ENCODE peak calls at places on chromosomes 5 and 9, in ten cellular contexts. One of them, this sample, is unnamed.

GRCh38 chr9:11107196-11107595 is 494.4 kb upstream of the PTPRD start:
- DNase-seq in uterus: no peak
- DNase-seq in fibroblast of pulmonary artery: no peak
- DNase-seq in hepatocyte: no peak
- DNase-seq in choroid plexus epithelial cell: no peak
- DNase-seq in heart right ventricle: no peak
- DNase-seq in IMR-90: no peak
- DNase-seq in HL-60: no peak
- DNase-seq in fibroblast of the aortic adventitia: no peak
- DNase-seq in kidney: no peak
- DNase-seq in this sample: no peak

GRCh38 chr9:83355024-83355444 is 183.2 kb downstream of the FRMD3 start:
- DNase-seq in uterus: no peak
- DNase-seq in fibroblast of pulmonary artery: peak; percentile 81
- DNase-seq in hepatocyte: peak; percentile 17
- DNase-seq in choroid plexus epithelial cell: peak; percentile 67
- DNase-seq in heart right ventricle: no peak
- DNase-seq in IMR-90: peak; percentile 6
- DNase-seq in HL-60: no peak
- DNase-seq in fibroblast of the aortic adventitia: peak; percentile 68
- DNase-seq in kidney: no peak
- DNase-seq in this sample: peak; percentile 88

GRCh38 chr9:134283692-134284265 is 42.5 kb upstream of the RXRA start:
- DNase-seq in uterus: no peak
- DNase-seq in fibroblast of pulmonary artery: no peak
- DNase-seq in hepatocyte: no peak
- DNase-seq in choroid plexus epithelial cell: no peak
- DNase-seq in heart right ventricle: no peak
- DNase-seq in IMR-90: no peak
- DNase-seq in HL-60: no peak
- DNase-seq in fibroblast of the aortic adventitia: no peak
- DNase-seq in kidney: no peak
- DNase-seq in this sample: no peak

GRCh38 chr9:10785255-10785654 is 172.5 kb upstream of the PTPRD start:
- DNase-seq in uterus: no peak
- DNase-seq in fibroblast of pulmonary artery: no peak
- DNase-seq in hepatocyte: no peak
- DNase-seq in choroid plexus epithelial cell: no peak
- DNase-seq in heart right ventricle: no peak
- DNase-seq in IMR-90: no peak
- DNase-seq in HL-60: no peak
- DNase-seq in fibroblast of the aortic adventitia: no peak
- DNase-seq in kidney: no peak
- DNase-seq in this sample: no peak

GRCh38 chr5:56159521-56159947 is 73.6 kb downstream of the ANKRD55 start:
- DNase-seq in uterus: no peak
- DNase-seq in fibroblast of pulmonary artery: peak; percentile 36
- DNase-seq in hepatocyte: no peak
- DNase-seq in choroid plexus epithelial cell: peak; percentile 53
- DNase-seq in heart right ventricle: no peak
- DNase-seq in IMR-90: no peak
- DNase-seq in HL-60: peak; percentile 72
- DNase-seq in fibroblast of the aortic adventitia: no peak
- DNase-seq in kidney: no peak
- DNase-seq in this sample: no peak

GRCh38 chr5:151082274-151082902 is 1.6 kb upstream of the TNIP1 start:
- DNase-seq in uterus: no peak
- DNase-seq in fibroblast of pulmonary artery: no peak
- DNase-seq in hepatocyte: peak; percentile 59
- DNase-seq in choroid plexus epithelial cell: peak; percentile 50
- DNase-seq in heart right ventricle: no peak
- DNase-seq in IMR-90: peak; percentile 37
- DNase-seq in HL-60: no peak
- DNase-seq in fibroblast of the aortic adventitia: no peak
- DNase-seq in kidney: no peak
- DNase-seq in this sample: no peak

GRCh38 chr9:37969130-37969529 is 65.2 kb upstream of the SLC25A51 start:
- DNase-seq in uterus: no peak
- DNase-seq in fibroblast of pulmonary artery: peak; percentile 76
- DNase-seq in hepatocyte: peak; percentile 87
- DNase-seq in choroid plexus epithelial cell: peak; percentile 80
- DNase-seq in heart right ventricle: peak; percentile 41
- DNase-seq in IMR-90: peak; percentile 62
- DNase-seq in HL-60: no peak
- DNase-seq in fibroblast of the aortic adventitia: peak; percentile 88
- DNase-seq in kidney: peak; percentile 61
- DNase-seq in this sample: peak; percentile 26

GRCh38 chr5:56479701-56480304 is 246.7 kb upstream of the ANKRD55 start:
- DNase-seq in uterus: no peak
- DNase-seq in fibroblast of pulmonary artery: no peak
- DNase-seq in hepatocyte: no peak
- DNase-seq in choroid plexus epithelial cell: no peak
- DNase-seq in heart right ventricle: no peak
- DNase-seq in IMR-90: no peak
- DNase-seq in HL-60: no peak
- DNase-seq in fibroblast of the aortic adventitia: no peak
- DNase-seq in kidney: no peak
- DNase-seq in this sample: no peak

GRCh38 chr5:175784230-175784629 is 87.1 kb upstream of the CPLX2 start:
- DNase-seq in uterus: no peak
- DNase-seq in fibroblast of pulmonary artery: no peak
- DNase-seq in hepatocyte: no peak
- DNase-seq in choroid plexus epithelial cell: no peak
- DNase-seq in heart right ventricle: no peak
- DNase-seq in IMR-90: no peak
- DNase-seq in HL-60: no peak
- DNase-seq in fibroblast of the aortic adventitia: no peak
- DNase-seq in kidney: no peak
- DNase-seq in this sample: no peak

GRCh38 chr9:112472996-112473395 is 13.6 kb upstream of the KIAA1958 start:
- DNase-seq in uterus: no peak
- DNase-seq in fibroblast of pulmonary artery: no peak
- DNase-seq in hepatocyte: no peak
- DNase-seq in choroid plexus epithelial cell: no peak
- DNase-seq in heart right ventricle: no peak
- DNase-seq in IMR-90: no peak
- DNase-seq in HL-60: no peak
- DNase-seq in fibroblast of the aortic adventitia: no peak
- DNase-seq in kidney: no peak
- DNase-seq in this sample: no peak
- TF ChIP-seq CTCF in uterus: no peak
- TF ChIP-seq CTCF in fibroblast of pulmonary artery: no peak
- TF ChIP-seq CTCF in hepatocyte: no peak
- TF ChIP-seq CTCF in choroid plexus epithelial cell: no peak
- TF ChIP-seq CTCF in heart right ventricle: no peak
- TF ChIP-seq CTCF in IMR-90: no peak
- TF ChIP-seq CTCF in HL-60: no peak
- TF ChIP-seq CTCF in fibroblast of the aortic adventitia: no peak
- TF ChIP-seq CTCF in kidney: no peak
- TF ChIP-seq CTCF in this sample: no peak

GRCh38 chr9:87149794-87150193 is 202.5 kb upstream of the GAS1 start:
- DNase-seq in uterus: no peak
- DNase-seq in fibroblast of pulmonary artery: no peak
- DNase-seq in hepatocyte: no peak
- DNase-seq in choroid plexus epithelial cell: no peak
- DNase-seq in heart right ventricle: no peak
- DNase-seq in IMR-90: peak; percentile 25
- DNase-seq in HL-60: no peak
- DNase-seq in fibroblast of the aortic adventitia: no peak
- DNase-seq in kidney: no peak
- DNase-seq in this sample: peak; percentile 68
- H3K4me3 ChIP-seq in uterus: no peak overlapping the region
- H3K4me3 ChIP-seq in fibroblast of pulmonary artery: no peak overlapping the region
- H3K4me3 ChIP-seq in hepatocyte: no peak overlapping the region
- H3K4me3 ChIP-seq in choroid plexus epithelial cell: no peak overlapping the region
- H3K4me3 ChIP-seq in heart right ventricle: no peak overlapping the region
- H3K4me3 ChIP-seq in IMR-90: no peak overlapping the region
- H3K4me3 ChIP-seq in HL-60: no peak overlapping the region
- H3K4me3 ChIP-seq in fibroblast of the aortic adventitia: no peak overlapping the region
- H3K4me3 ChIP-seq in kidney: no peak overlapping the region
- H3K4me3 ChIP-seq in this sample: no peak overlapping the region

DNA sequence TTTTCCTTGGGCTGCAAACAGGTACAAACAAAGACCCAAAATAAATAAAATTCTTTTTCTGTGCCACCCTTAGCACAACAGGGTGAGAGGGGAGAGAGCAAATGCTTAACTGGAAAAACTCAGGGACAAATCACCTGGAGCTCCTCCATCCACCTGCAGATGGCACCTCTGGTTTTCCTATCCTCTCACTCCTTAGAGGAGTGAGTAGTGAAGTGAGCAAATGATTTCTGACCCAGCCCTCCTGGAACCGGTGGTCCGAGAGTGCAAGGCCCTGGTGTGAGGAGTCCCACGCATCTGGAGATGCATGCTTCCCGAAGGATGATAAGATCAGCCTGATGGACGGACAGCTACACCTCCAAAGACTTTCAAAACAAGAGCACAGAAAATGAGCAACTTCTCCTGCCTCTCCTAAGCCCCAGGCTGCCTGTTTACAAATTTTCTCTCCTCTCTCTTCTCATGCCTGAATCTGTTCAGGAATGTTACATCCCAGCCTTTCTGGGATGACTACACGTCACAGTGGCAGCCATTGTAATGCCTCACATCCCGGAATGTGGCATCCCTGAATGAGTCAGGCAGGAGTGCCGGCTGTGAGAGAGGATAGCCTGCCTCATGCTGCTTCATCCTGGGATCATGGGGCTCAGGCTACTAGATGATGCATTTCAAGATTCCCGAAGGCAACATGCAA is 86.4 kb downstream of the ADRB2 start:
- DNase-seq in uterus: no peak
- DNase-seq in fibroblast of pulmonary artery: peak; percentile 92
- DNase-seq in hepatocyte: peak; percentile 56
- DNase-seq in choroid plexus epithelial cell: peak; percentile 65
- DNase-seq in heart right ventricle: no peak
- DNase-seq in IMR-90: peak; percentile 99
- DNase-seq in HL-60: no peak
- DNase-seq in fibroblast of the aortic adventitia: peak; percentile 95
- DNase-seq in kidney: no peak
- DNase-seq in this sample: peak; percentile 97
- TF ChIP-seq CTCF in uterus: no peak
- TF ChIP-seq CTCF in fibroblast of pulmonary artery: peak; percentile 28
- TF ChIP-seq CTCF in hepatocyte: peak; percentile 41
- TF ChIP-seq CTCF in choroid plexus epithelial cell: peak; percentile 44
- TF ChIP-seq CTCF in heart right ventricle: no peak
- TF ChIP-seq CTCF in IMR-90: peak; percentile 35
- TF ChIP-seq CTCF in HL-60: no peak
- TF ChIP-seq CTCF in fibroblast of the aortic adventitia: peak; percentile 33
- TF ChIP-seq CTCF in kidney: peak; percentile 43
- TF ChIP-seq CTCF in this sample: peak; percentile 24

GRCh38 chr9:96691326-96691725 is 36.2 kb upstream of the PRXL2C start:
- DNase-seq in uterus: no peak
- DNase-seq in fibroblast of pulmonary artery: no peak
- DNase-seq in hepatocyte: no peak
- DNase-seq in choroid plexus epithelial cell: no peak
- DNase-seq in heart right ventricle: no peak
- DNase-seq in IMR-90: no peak
- DNase-seq in HL-60: no peak
- DNase-seq in fibroblast of the aortic adventitia: no peak
- DNase-seq in kidney: no peak
- DNase-seq in this sample: no peak

GRCh38 chr9:96680812-96681499 is 25.8 kb upstream of the PRXL2C start:
- DNase-seq in uterus: no peak
- DNase-seq in fibroblast of pulmonary artery: no peak
- DNase-seq in hepatocyte: no peak
- DNase-seq in choroid plexus epithelial cell: no peak
- DNase-seq in heart right ventricle: no peak
- DNase-seq in IMR-90: no peak
- DNase-seq in HL-60: no peak
- DNase-seq in fibroblast of the aortic adventitia: no peak
- DNase-seq in kidney: no peak
- DNase-seq in this sample: no peak

GRCh38 chr9:96688745-96689464 is 33.8 kb upstream of the PRXL2C start:
- DNase-seq in uterus: no peak
- DNase-seq in fibroblast of pulmonary artery: no peak
- DNase-seq in hepatocyte: no peak
- DNase-seq in choroid plexus epithelial cell: no peak
- DNase-seq in heart right ventricle: no peak
- DNase-seq in IMR-90: no peak
- DNase-seq in HL-60: no peak
- DNase-seq in fibroblast of the aortic adventitia: no peak
- DNase-seq in kidney: no peak
- DNase-seq in this sample: no peak

GRCh38 chr9:96688215-96688614 is 33.1 kb upstream of the PRXL2C start:
- DNase-seq in uterus: no peak
- DNase-seq in fibroblast of pulmonary artery: no peak
- DNase-seq in hepatocyte: no peak
- DNase-seq in choroid plexus epithelial cell: no peak
- DNase-seq in heart right ventricle: no peak
- DNase-seq in IMR-90: no peak
- DNase-seq in HL-60: no peak
- DNase-seq in fibroblast of the aortic adventitia: no peak
- DNase-seq in kidney: no peak
- DNase-seq in this sample: no peak

DNA sequence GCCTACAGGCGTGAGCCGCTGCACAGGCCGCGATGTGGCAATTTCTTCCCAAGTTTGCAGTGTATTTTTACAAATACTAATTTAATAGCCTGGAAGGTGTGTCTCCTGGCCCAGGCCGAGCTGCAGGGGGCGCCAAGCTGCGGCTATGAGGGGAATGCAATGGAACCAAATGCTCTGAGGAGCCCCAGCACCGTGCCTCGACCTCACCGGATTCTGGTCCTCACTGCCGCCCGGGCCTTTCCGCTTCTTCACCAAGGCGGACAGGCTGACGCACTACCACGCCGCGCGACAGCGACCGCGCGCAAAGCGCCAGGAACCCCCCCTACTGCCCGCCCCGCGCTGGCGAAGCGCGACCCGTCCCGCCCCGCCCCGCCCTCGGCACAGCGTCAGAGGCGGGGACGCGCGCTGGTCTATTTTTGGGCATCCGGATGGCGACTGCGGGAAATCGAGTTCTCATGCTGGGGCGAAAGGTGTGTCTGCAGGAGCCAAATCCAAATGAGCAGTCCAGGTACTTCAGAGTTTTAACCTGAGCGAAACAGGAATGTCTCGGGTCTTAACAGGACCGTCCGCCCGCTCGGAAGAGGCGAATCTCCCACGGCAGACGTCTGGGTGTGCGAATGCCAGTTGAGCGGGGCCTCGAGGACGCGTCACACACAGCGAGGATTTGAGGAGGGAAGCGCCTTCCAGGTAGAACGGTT is 31.7 kb upstream of the PRXL2C start:
- DNase-seq in uterus: peak; percentile 78
- DNase-seq in fibroblast of pulmonary artery: peak; percentile 76
- DNase-seq in hepatocyte: peak; percentile 77
- DNase-seq in choroid plexus epithelial cell: peak; percentile 74
- DNase-seq in heart right ventricle: peak; percentile 76
- DNase-seq in IMR-90: peak; percentile 57
- DNase-seq in HL-60: no peak
- DNase-seq in fibroblast of the aortic adventitia: peak; percentile 64
- DNase-seq in kidney: peak; percentile 94
- DNase-seq in this sample: peak; percentile 77
- H3K4me3 ChIP-seq in uterus: peak overlapping the region; percentile 42
- H3K4me3 ChIP-seq in fibroblast of pulmonary artery: peak overlapping the region; percentile 58
- H3K4me3 ChIP-seq in hepatocyte: peak overlapping the region; percentile 30
- H3K4me3 ChIP-seq in choroid plexus epithelial cell: peak overlapping the region; percentile 58
- H3K4me3 ChIP-seq in heart right ventricle: peak overlapping the region; percentile 60
- H3K4me3 ChIP-seq in IMR-90: peak overlapping the region; percentile 67
- H3K4me3 ChIP-seq in HL-60: no peak overlapping the region
- H3K4me3 ChIP-seq in fibroblast of the aortic adventitia: peak overlapping the region; percentile 64
- H3K4me3 ChIP-seq in kidney: peak overlapping the region; percentile 82
- H3K4me3 ChIP-seq in this sample: peak overlapping the region; percentile 60